ENCODE peak calls at places on chromosomes 12 and 14, in seven cellular contexts. K, L, X, W, R, G and N are unnamed samples.

GRCh38 chr12:113850309-113851056 is 115.6 kb downstream of the RBM19 start:
- DNase-seq in K (peak; percentile 59), X (peak; percentile 11), L (no peak), G (no peak), R (no peak), W (no peak), N (no peak)

GRCh38 chr12:103348935-103349334 is 146.8 kb downstream of the C12orf42 start:
- DNase-seq in R (no peak), G (peak; percentile 1), L (no peak), K (no peak), W (no peak), X (no peak), N (no peak)

GRCh38 chr12:115049617-115050016 is 365.6 kb upstream of the TBX3 start:
- DNase-seq in G (no peak), K (no peak), L (no peak), W (no peak), X (no peak), R (no peak), N (no peak)

GRCh38 chr12:8572507-8572906 is 31.8 kb upstream of the CLEC4E start:
- DNase-seq in R (no peak), W (no peak), L (no peak), K (no peak), X (no peak), G (no peak), N (no peak)

GRCh38 chr14:94320243-94320642 is 2.9 kb downstream of the SERPINA6 start:
- DNase-seq in L (no peak), R (no peak), G (no peak), W (no peak), X (no peak), K (no peak), N (no peak)

GRCh38 chr14:69891422-69891821 is 12.2 kb downstream of the SMOC1 start:
- DNase-seq in L (no peak), W (no peak), X (no peak), G (no peak), R (peak; percentile 51), K (no peak), N (no peak)

GRCh38 chr12:54132979-54133378 is 55.8 kb downstream of the SMUG1 start:
- DNase-seq in G (no peak), K (no peak), R (no peak), W (no peak), X (no peak), L (no peak), N (no peak)

GRCh38 chr12:30908389-30909087 is 18.0 kb upstream of the TSPAN11 start:
- DNase-seq in W (no peak), R (no peak), X (peak; percentile 97), L (no peak), G (no peak), K (no peak), N (no peak)

GRCh38 chr14:50310445-50310844 is 1.6 kb downstream of the L2HGDH start:
- DNase-seq in K (no peak), R (no peak), L (no peak), X (no peak), G (no peak), W (no peak), N (no peak)

GRCh38 chr14:50308363-50308762 is 3.7 kb downstream of the L2HGDH start:
- DNase-seq in R (no peak), G (no peak), X (no peak), L (no peak), W (no peak), K (no peak), N (no peak)

GRCh38 chr14:50311337-50311973 is 574 bp downstream of the L2HGDH start:
- DNase-seq in X (no peak), L (peak; percentile 13), G (no peak), R (no peak), K (no peak), W (no peak), N (peak; percentile 17)

GRCh38 chr14:50311974-50312733 is at the start of the genes DMAC2L and L2HGDH:
- DNase-seq in X (peak; percentile 87), W (peak; percentile 97), L (peak; percentile 91), K (peak; percentile 94), R (peak; percentile 95), G (peak; percentile 97), N (peak; percentile 98)

DNA sequence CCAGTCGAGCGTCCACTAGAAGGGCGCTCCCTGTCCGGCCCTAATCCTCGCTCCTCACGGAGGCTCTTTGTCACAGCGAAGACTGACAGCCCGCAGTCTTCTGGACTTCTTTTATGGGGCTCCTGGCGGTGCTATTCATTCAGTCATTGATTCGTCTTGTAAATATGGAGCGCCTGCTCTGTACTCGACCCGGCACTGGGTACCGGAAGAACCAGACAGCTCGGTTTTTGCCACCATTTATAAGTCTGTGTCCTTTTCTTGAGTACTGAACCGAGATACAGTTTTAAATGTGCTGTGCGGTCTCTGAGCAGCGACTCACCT is 570 bp downstream of the DMAC2L start:
- DNase-seq in R (no peak), G (peak; percentile 66), K (no peak), X (no peak), L (peak; percentile 65), W (no peak), N (no peak)
- TF ChIP-seq CTCF in R (no peak), G (no peak), K (no peak), X (no peak), L (no peak), W (no peak), N (no peak)

DNA sequence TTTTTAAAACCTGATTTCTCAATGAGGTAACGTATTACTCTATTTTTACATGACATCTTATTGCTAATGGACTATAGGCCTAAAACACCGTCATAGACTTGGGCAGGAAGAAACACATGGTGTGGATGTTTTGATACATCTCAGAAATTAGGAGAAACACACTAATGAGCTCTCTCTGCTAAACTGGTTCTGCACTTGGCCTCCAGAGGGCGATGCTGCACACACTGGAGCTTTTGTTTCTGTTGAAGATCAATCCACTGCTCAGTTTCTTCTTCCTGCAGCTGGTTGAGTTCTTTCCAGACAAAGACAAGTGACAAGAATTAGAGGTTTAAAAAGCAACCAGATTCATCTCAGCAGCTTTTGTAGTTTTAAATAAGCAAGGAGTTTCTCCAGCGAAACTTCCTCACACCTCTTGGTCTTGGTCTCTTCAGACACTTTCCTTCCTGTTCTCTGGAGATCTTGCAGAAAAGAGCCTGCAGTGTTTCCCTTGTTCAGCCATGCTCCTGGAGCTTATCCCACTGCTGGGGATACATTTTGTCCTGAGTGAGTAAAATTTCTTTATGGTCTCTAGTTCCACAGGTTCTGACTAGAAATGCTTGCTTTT is 178.5 kb upstream of the OR4E1 start:
- DNase-seq in X (no peak), R (peak; percentile 88), W (no peak), L (peak; percentile 89), K (no peak), G (peak; percentile 73), N (peak; percentile 17)
- TF ChIP-seq CTCF in X (peak; percentile 51), R (peak; percentile 65), W (peak; percentile 72), L (peak; percentile 71), K (peak; percentile 54), G (peak; percentile 89), N (peak; percentile 91)

GRCh38 chr14:104591506-104592291 is 12.1 kb downstream of the C14orf180 start:
- DNase-seq in X (no peak), W (no peak), R (no peak), K (no peak), L (no peak), G (no peak), N (no peak)
- TF ChIP-seq CTCF in X (no peak), W (no peak), R (no peak), K (no peak), L (no peak), G (no peak), N (no peak)

DNA sequence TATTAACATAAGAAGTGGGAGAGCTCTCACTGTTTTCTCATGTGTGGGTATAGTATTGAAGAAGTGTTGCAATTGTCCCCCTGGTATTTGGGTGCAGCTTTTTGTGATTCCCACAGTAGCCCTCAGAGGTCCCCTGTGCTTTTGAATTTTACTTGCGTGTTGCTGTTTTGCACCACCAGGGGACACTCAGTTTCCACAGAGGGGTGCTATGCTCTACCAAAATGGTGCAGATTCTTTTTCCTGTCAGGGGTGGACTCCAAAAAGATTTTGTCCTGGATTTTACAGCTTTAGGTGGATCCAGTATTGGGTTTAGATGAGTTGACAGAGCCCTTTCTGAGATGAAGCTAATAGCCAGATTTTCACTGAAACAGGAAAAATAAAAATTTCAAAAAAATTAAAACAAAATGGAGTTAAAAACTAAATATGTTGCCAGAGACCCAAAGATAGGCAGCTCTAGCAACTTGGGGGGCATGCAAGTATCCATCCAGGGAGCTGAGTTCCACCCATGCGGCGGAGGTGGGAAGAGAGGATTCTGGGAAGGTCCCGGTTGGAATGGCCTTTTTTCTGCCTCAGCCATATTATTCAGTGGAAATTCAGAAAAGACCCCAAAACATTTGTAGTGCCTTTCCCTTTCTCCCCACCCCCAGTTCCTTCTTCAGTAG is 50.2 kb downstream of the TTLL5 start:
- DNase-seq in R (peak; percentile 47), G (peak; percentile 32), W (no peak), L (peak; percentile 23), X (peak; percentile 71), K (peak; percentile 28), N (peak; percentile 45)
- TF ChIP-seq CTCF in R (peak; percentile 41), G (peak; percentile 74), W (peak; percentile 62), L (no peak), X (peak; percentile 97), K (peak; percentile 74), N (peak; percentile 51)

GRCh38 chr14:106372870-106373657 is 846.7 kb downstream of the TMEM121 start:
- DNase-seq in L (peak; percentile 93), K (peak; percentile 27), R (peak; percentile 65), G (peak; percentile 86), W (peak; percentile 84), X (no peak), N (peak; percentile 83)
- TF ChIP-seq CTCF in L (peak; percentile 87), K (peak; percentile 37), R (peak; percentile 56), G (peak; percentile 77), W (peak; percentile 72), X (no peak), N (peak; percentile 93)

GRCh38 chr12:43444940-43445564 is 107.0 kb downstream of the ADAMTS20 start:
- DNase-seq in G (peak; percentile 57), R (peak; percentile 71), K (no peak), L (peak; percentile 77), X (peak; percentile 60), W (no peak), N (peak; percentile 7)
- TF ChIP-seq CTCF in G (peak; percentile 91), R (no peak), K (peak; percentile 75), L (peak; percentile 84), X (peak; percentile 94), W (peak; percentile 73), N (peak; percentile 40)

DNA sequence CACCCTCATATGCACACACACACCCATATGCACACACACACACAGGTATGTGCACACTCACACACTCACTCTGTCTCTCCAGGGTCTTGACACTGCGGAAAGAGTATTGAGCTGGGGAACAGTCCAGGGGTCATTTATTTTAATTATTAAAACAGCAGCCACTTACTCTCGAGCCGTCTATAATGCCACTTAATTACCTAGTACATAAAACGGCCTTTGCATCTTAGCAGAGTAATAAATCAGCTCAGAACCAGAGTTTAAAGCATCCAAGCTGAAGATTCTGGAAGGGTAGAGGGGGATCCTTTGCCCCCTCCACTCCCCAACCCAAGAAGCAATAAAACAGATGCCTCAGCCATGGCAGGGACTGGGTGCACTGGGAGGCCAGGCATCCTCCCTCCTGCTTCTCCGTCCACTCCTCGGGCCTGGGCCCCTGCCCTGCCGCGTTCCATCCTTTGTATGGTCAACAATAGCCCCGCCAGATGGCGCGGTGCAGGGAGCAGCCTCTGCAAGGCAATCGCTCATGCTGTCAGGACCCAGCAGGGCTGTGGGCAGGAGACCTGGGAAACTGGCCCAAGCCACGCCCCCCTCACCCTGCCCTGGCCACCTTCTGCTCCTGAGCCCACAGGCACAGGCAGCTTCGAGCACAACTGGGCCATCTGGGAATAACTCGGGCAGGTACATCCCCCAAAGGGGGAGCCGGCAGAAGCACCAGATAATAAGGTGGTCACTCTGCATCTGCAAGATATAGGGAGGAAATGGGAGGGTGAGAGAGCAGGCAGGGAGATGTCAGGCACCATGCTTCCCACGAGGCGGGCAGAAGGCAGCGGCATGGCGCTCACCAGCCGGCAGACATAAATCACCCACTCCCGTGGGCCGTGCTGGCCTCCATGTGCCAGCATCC is 40.9 kb downstream of the CCDC85C start:
- DNase-seq in L (no peak), R (peak; percentile 92), W (peak; percentile 93), K (peak; percentile 80), G (no peak), X (peak; percentile 64), N (no peak)
- TF ChIP-seq CTCF in L (no peak), R (no peak), W (peak; percentile 50), K (peak; percentile 52), G (no peak), X (peak; percentile 47), N (no peak)